ENCODE peak calls at places on chromosomes 1 and 21, in nine cellular contexts. Q, F, S, L, H, T, M, W and G are unnamed samples.

GRCh38 chr1:17251699-17252376 is 2.9 kb downstream of the PADI3 start:
- DNase-seq in Q (no peak), F (no peak), S (no peak), L (no peak), H (no peak), T (no peak), M (no peak), W (no peak), G (peak; percentile 37)

GRCh38 chr1:219757890-219758289 is 145.0 kb upstream of the ZC3H11B start:
- DNase-seq in Q (peak; percentile 44), F (no peak), S (no peak), L (no peak), H (peak; percentile 58), T (no peak), M (no peak), W (no peak), G (no peak)

GRCh38 chr1:9075023-9075422 is 5.6 kb upstream of the SLC2A5 start:
- DNase-seq in Q (no peak), F (no peak), S (no peak), L (no peak), H (no peak), T (no peak), M (no peak), W (peak; percentile 41), G (no peak)

GRCh38 chr1:86739901-86740507 is 35.6 kb downstream of the SH3GLB1 start:
- DNase-seq in Q (no peak), F (no peak), S (peak; percentile 18), L (no peak), H (no peak), T (peak; percentile 39), M (no peak), W (peak; percentile 70), G (no peak)

GRCh38 chr1:155974208-155975165 is 3.9 kb downstream of the ARHGEF2 start:
- DNase-seq in Q (no peak), F (no peak), S (no peak), L (no peak), H (no peak), T (no peak), M (no peak), W (no peak), G (no peak)

GRCh38 chr1:110668523-110668922 is 6.2 kb downstream of the KCNA3 start:
- DNase-seq in Q (no peak), F (no peak), S (peak; percentile 53), L (no peak), H (no peak), T (no peak), M (no peak), W (peak; percentile 34), G (no peak)

GRCh38 chr1:221373795-221374194 is 368.1 kb downstream of the DUSP10 start:
- DNase-seq in Q (no peak), F (no peak), S (no peak), L (no peak), H (no peak), T (no peak), M (no peak), W (no peak), G (no peak)

GRCh38 chr21:30942192-30942591 is 60.8 kb upstream of the KRTAP11-1 start:
- DNase-seq in Q (no peak), F (no peak), S (no peak), L (no peak), H (no peak), T (no peak), M (no peak), W (no peak), G (peak; percentile 10)

GRCh38 chr1:221998781-221999180 is 256.9 kb upstream of the DUSP10 start:
- DNase-seq in Q (no peak), F (no peak), S (no peak), L (no peak), H (no peak), T (no peak), M (no peak), W (no peak), G (no peak)

GRCh38 chr1:150062113-150062512 is 5.5 kb upstream of the VPS45 start:
- DNase-seq in Q (no peak), F (no peak), S (no peak), L (no peak), H (no peak), T (no peak), M (no peak), W (no peak), G (no peak)

GRCh38 chr1:150066838-150067183 is 765 bp upstream of the VPS45 start:
- DNase-seq in Q (peak; percentile 56), F (peak; percentile 85), S (no peak), L (no peak), H (peak; percentile 47), T (peak; percentile 57), M (no peak), W (peak; percentile 62), G (peak; percentile 85)

GRCh38 chr1:150066328-150066727 is 1.2 kb upstream of the VPS45 start:
- DNase-seq in Q (no peak), F (no peak), S (no peak), L (no peak), H (no peak), T (no peak), M (no peak), W (no peak), G (no peak)

GRCh38 chr1:150067184-150068182 is at the start of gene VPS45:
- DNase-seq in Q (peak; percentile 93), F (peak; percentile 95), S (peak; percentile 77), L (peak; percentile 76), H (peak; percentile 91), T (peak; percentile 96), M (peak; percentile 87), W (peak; percentile 92), G (peak; percentile 96)

DNA sequence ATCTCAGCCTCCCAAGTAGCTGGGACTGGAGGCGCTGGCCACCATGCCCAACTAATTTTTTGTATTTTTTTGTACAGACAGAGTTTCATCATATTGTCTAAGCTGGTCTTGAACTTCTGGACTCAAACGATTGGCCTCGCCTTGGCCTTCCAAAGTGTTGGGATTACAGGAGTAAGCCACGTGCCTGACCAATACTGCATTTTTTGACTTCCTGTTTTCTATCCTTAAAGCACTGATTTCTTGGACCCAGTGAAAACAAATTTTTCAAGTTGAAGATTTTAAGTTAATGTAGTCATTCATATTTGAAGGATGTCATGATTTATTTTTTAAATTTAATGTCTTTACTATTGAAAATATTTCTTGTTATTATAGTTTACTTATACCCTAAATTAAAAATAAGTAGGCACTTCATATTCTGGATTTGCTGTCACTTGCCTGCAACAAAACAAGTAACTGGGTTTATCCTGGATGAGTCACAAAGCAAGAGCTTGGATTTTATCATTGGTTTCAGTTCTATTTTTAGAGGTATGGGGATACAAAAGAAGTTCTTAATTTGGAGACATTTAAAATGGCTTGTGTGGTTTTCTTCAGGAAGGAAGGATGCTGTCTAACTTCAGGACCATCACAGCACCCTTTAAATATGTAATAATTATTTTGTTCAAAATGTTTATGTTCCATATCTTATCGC is 2.2 kb upstream of the VPS45 start:
- DNase-seq in Q (no peak), F (no peak), S (no peak), L (no peak), H (no peak), T (no peak), M (no peak), W (no peak), G (no peak)
- H3K27ac ChIP-seq in Q (peak overlapping the region; percentile 92), F (peak overlapping the region; percentile 24), S (no peak overlapping the region), L (peak overlapping the region; percentile 93), H (peak overlapping the region; percentile 97), T (no peak overlapping the region), M (no peak overlapping the region), W (no peak overlapping the region), G (no peak overlapping the region)

DNA sequence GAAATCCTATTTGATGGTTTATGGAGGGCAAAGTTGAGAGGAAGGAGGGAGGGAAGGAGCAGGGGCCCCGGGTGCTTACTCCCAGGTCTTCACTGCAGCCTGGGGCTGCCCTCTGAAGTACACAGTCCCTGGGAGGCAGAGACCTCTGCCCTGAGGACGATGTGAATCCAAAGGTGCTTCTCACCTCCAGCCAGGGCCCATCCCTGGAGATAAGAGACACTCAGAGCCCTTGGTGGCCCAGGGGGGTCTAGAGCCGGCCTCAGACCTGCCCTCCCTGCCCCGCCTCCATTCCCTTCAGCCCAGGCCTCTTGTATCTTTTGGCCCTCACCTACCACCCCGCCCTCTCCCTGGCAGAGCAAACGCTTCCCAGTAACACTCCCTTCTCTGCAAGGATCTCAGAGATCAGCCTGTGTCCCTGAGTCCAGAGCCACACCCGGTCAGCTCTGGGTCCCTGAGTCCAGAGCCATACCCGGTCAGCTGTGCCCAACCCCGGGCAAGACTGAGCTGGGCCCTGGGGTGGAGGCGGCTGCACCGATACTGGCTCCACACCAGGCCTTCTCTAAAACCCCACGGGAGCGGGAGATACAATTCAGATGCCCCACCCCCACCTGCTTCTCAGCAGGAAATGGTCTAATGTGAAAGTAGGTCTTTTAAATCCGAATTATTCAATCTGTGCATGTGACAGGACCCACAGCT is 3.6 kb upstream of the GNB1 start:
- DNase-seq in Q (peak; percentile 28), F (peak; percentile 74), S (no peak), L (no peak), H (peak; percentile 56), T (no peak), M (peak; percentile 51), W (peak; percentile 44), G (no peak)
- H3K27ac ChIP-seq in Q (peak overlapping the region; percentile 13), F (peak overlapping the region; percentile 20), S (no peak overlapping the region), L (no peak overlapping the region), H (peak overlapping the region; percentile 70), T (no peak overlapping the region), M (peak overlapping the region; percentile 25), W (no peak overlapping the region), G (no peak overlapping the region)

DNA sequence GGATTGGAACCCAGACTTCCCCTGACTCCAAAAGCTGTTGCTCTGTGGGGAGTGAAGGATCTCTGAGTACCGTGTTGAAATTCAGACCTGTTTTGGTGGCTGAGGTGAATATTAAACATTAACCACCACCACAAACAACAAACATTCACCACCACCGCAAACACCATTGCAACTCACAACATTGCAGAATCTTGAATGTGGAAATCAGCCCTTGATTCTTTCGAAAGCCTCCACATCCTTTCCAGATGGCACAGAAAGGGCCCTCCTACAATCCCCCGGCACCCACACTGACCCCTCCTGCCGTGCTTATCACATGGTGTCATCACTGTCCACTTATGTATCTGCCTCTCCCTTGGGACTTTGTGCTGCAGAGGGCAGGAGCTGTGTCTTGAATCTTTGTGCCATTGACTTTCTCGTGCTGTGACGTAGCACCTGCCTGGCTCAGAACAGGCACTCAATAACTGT is 1.4 kb downstream of the CDA start:
- DNase-seq in Q (no peak), F (peak; percentile 75), S (no peak), L (no peak), H (no peak), T (no peak), M (no peak), W (no peak), G (no peak)
- H3K27ac ChIP-seq in Q (peak overlapping the region; percentile 84), F (no peak overlapping the region), S (no peak overlapping the region), L (no peak overlapping the region), H (peak overlapping the region; percentile 79), T (no peak overlapping the region), M (no peak overlapping the region), W (no peak overlapping the region), G (peak overlapping the region; percentile 7)

DNA sequence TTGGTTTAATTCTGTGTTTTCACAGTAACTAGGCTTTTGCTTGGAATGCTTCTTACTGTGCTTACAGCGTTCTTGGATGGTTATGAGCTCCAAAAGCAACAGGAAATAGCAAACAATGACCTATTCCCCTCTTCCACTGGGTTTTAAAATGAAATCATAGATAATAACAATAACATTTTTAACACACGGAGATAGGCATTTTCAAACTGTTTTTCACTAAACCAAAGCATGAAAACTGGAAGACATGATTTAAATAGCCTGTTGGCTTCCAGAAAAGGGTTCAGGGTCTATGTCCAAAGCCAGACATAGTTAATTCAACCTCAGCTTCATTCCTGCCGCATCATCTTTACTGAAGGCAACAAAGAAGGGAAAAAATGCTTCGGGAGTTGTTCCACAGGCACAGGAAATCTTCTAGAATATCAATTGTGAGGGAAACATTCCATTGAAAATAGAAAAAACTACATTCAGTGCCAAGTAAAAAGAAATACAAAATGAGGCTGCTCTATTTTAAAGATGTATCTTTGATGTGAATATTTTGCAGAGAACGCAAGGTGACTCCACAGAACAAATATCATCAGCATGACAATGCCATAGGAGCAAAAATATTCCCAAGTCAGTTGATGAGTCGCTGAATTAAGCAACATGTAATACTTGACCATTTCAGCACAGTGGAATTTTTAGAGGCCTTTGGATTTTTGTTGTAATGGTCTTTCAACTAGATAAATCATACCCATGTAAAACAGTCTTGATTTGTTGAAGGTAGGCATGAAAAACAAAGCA is 80.7 kb downstream of the NID1 start:
- DNase-seq in Q (no peak), F (no peak), S (no peak), L (no peak), H (no peak), T (no peak), M (no peak), W (no peak), G (no peak)
- H3K27ac ChIP-seq in Q (peak overlapping the region; percentile 88), F (no peak overlapping the region), S (no peak overlapping the region), L (peak overlapping the region; percentile 94), H (peak overlapping the region; percentile 70), T (no peak overlapping the region), M (peak overlapping the region; percentile 2), W (no peak overlapping the region), G (no peak overlapping the region)